ENCODE peak calls at places on chromosomes 7 and 10, in four cellular contexts. G is endothelial cell of umbilical vein, L is K562, B is SK-N-MC. T is an unnamed sample. For H3K36me3, the result is how much of the 10 kb centered on the place peaks cover.

GRCh38 chr10:79186742-79187544 is 118.2 kb downstream of the ZMIZ1 start:
- DNase-seq in L (no peak), B (no peak), G (no peak), T (no peak)

GRCh38 chr10:110076559-110077318 is 69.0 kb downstream of the ADD3 start:
- DNase-seq in G (peak), L (no peak), B (no peak), T (no peak)

GRCh38 chr7:155153676-155154075 is 83.6 kb downstream of the HTR5A start:
- DNase-seq in G (no peak), B (no peak), L (no peak), T (no peak)

GRCh38 chr7:81499262-81500116 is 270.4 kb downstream of the HGF start:
- DNase-seq in L (no peak), G (peak), B (peak), T (no peak)

GRCh38 chr7:24408798-24409428 is 124.9 kb downstream of the NPY start:
- DNase-seq in B (no peak), L (no peak), G (no peak), T (no peak)

GRCh38 chr7:141043621-141044020 is 28.9 kb upstream of the MRPS33 start:
- DNase-seq in B (no peak), L (no peak), G (no peak), T (no peak)

GRCh38 chr10:62354941-62355340 is 19.2 kb upstream of the ZNF365 start:
- DNase-seq in B (no peak), G (no peak), L (no peak), T (no peak)

GRCh38 chr7:120806669-120807068 is 51.3 kb downstream of the TSPAN12 start:
- DNase-seq in B (no peak), G (no peak), L (no peak), T (no peak)

GRCh38 chr7:116552616-116553015 is 27.8 kb downstream of the CAV1 start:
- DNase-seq in G (peak), B (no peak), L (no peak), T (no peak)

GRCh38 chr7:134730359-134730758 is 49.1 kb upstream of the CALD1 start:
- DNase-seq in B (no peak), L (no peak), G (no peak), T (no peak)

GRCh38 chr10:21969326-21970287 is 33.9 kb downstream of the DNAJC1 start:
- DNase-seq in L (no peak), G (peak), B (no peak), T (no peak)

GRCh38 chr7:28071570-28071969 is 109.0 kb downstream of the JAZF1 start:
- DNase-seq in G (no peak), L (no peak), B (no peak), T (no peak)

GRCh38 chr7:123867220-123867619 is 22.3 kb downstream of the HYAL4 start:
- DNase-seq in L (no peak), G (no peak), B (no peak), T (no peak)

GRCh38 chr7:123770378-123770777 is 21.6 kb upstream of the WASL start:
- DNase-seq in L (no peak), B (no peak), G (no peak), T (no peak)

GRCh38 chr7:83119002-83119358 is 43.7 kb downstream of the PCLO start:
- DNase-seq in L (no peak), B (no peak), G (no peak), T (no peak)
- H3K36me3 ChIP-seq in L (under half), B (under half), G (under half), T (under half)

GRCh38 chr10:11527700-11528255 is 83.7 kb downstream of the USP6NL start:
- DNase-seq in L (no peak), G (peak), B (no peak), T (no peak)
- H3K27ac ChIP-seq in L (no peak), G (no peak), B (no peak), T (no peak)

DNA sequence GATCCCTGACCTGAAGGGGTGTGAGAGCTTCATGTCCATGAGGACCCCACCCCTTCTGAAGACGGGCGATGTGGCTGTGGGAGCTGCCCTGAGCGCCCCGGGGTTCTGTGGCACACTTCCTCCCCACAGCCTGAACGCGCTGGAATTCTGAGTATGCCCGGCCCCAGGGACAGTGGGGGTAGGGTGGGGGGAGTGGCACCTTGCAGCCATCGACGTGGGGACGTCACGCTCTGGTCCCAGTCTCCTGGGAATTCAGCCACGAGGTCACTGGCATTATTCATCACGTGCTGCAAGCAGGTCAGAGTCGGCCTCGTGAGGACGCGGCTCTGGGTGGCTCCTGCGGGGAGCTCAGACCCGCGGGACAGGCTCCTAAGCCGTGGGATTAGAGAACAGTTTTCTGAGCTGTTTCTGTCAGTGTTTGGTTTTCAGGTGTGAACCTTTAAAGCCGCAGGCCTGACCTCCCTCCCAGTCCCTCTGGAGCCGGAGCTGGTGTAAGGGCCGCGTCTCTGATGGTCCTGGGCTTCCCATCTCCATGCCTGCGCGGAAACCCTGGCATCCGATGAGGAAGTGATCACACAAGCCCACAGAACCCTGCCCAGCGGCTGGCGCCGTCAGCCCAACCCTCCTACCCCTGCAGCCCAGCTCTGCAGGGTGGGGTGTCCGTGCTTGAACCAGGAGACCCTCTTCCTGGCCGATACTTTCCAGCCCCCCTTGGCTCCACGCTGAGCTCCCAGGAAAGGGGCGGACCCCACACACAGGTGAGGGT is 16.2 kb downstream of the GPR146 start:
- DNase-seq in B (no peak), G (peak), L (peak), T (no peak)
- TF ChIP-seq POLR2AphosphoS5 in B (no peak), G (no peak), L (no peak), T (peak)

DNA sequence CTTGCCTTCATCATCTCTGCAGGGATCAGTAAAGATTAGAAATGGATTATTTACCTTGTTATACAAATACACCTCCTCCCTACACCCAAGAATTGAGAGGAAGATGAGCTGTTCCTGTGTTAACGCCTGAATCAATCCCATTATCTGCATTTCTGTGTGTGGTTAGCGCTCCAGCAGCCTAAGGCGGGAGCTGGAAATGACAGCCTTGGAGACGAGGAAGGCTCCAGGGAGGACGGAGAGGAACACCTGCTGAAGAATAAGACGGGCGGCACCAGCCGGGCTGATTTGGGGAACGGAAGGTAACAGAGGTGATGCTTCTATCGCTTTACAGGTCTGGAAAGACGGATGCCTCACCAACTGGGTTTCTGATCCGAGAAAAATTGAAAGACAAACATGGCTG is 34.2 kb upstream of the DDC start:
- DNase-seq in L (no peak), B (no peak), G (no peak), T (no peak)
- H3K36me3 ChIP-seq in L (half or more), B (half or more), G (under half), T (under half)

GRCh38 chr7:111865430-111865829 is 303.1 kb upstream of the IMMP2L start:
- DNase-seq in G (no peak), B (no peak), L (no peak), T (no peak)
- H3K27ac ChIP-seq in G (no peak), B (no peak), L (no peak), T (no peak)

GRCh38 chr7:106010866-106011265 is 47.8 kb downstream of the CDHR3 start:
- DNase-seq in G (no peak), B (no peak), L (no peak), T (no peak)

GRCh38 chr7:106010331-106010730 is 47.3 kb downstream of the CDHR3 start:
- DNase-seq in L (no peak), B (no peak), G (no peak), T (no peak)

GRCh38 chr7:106012184-106012583 is 49.1 kb downstream of the CDHR3 start:
- DNase-seq in G (no peak), L (no peak), B (no peak), T (no peak)

GRCh38 chr7:106006906-106007305 is 43.8 kb downstream of the CDHR3 start:
- DNase-seq in B (no peak), G (no peak), L (no peak), T (no peak)

DNA sequence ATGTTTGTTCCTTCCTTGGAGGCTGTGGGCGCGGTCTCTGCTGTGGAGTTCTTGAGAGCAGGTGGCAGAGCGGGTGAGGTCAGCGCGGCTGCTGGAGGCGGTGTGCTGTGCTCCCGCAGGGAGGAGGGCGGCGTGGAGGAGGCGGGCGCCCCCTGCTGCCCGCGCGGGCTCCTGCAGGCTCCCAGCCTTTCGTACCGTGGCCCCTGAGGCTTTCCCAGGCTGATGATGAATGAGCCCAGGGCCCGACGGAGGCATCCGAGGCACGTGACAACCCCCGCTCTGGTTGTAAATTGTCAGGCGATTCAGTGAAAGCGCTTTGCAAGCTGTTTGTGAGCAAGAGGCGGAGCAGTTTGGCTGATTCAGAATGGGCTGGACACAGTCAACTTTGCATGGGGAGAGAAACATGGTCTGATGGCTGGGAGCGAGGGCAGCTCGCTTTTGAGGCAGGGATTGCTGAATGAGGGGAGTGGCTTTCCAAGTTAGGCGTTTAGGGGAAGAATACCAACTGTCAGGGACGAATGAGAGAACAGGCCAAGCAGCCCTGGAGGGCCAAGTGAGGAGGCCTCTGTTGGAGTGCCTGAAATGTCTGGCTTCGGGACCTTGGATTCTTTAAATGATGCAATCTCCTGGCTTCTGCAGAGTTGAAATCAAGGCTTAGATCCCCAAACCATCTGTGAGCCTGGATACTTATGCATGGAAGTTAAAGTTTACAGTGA is 46.6 kb downstream of the CDHR3 start:
- DNase-seq in G (peak), L (peak), B (peak), T (peak)
- TF ChIP-seq POLR2AphosphoS5 in G (no peak), L (no peak), B (peak), T (peak)

T was measured in vagina.